ENCODE peak calls at places on chromosomes 3 and 15, in seven cellular contexts. V is HepG2, W is K562, U is H1, O is Panc1, B is SK-N-SH, S is GM12878. L is an unnamed sample.

GRCh38 chr3:153210660-153211059 is 48.6 kb downstream of the RAP2B start:
- DNase-seq in S (no peak), B (no peak), O (no peak), U (no peak), W (no peak), V (no peak), L (no peak)

GRCh38 chr3:72738752-72739520 is 109.3 kb downstream of the SHQ1 start:
- DNase-seq in V (no peak), B (peak), U (peak), S (no peak), O (no peak), W (peak), L (no peak)

GRCh38 chr15:44676676-44677075 is 13.2 kb upstream of the SPG11 start:
- DNase-seq in V (no peak), S (no peak), B (no peak), W (no peak), U (no peak), O (no peak), L (no peak)

GRCh38 chr3:25137606-25138005 is 290.5 kb upstream of the RARB start:
- DNase-seq in W (no peak), B (no peak), S (no peak), V (no peak), U (no peak), O (no peak), L (no peak)

GRCh38 chr15:32657198-32657886 is 15.8 kb downstream of the SCG5 start:
- DNase-seq in U (peak), S (no peak), B (no peak), O (no peak), W (no peak), V (no peak), L (no peak)

GRCh38 chr3:164267031-164267430 is 811.3 kb downstream of the SI start:
- DNase-seq in S (no peak), W (no peak), B (no peak), U (no peak), V (no peak), O (no peak), L (no peak)

GRCh38 chr15:64847876-64848716 is 6.4 kb downstream of the PLEKHO2 start:
- DNase-seq in V (peak), S (no peak), U (no peak), B (no peak), O (no peak), W (no peak), L (no peak)

GRCh38 chr15:80169768-80170357 is 17.1 kb downstream of the FAH start:
- DNase-seq in S (no peak), W (no peak), O (no peak), V (no peak), B (no peak), U (no peak), L (no peak)

GRCh38 chr3:161884830-161885229 is 388.2 kb downstream of the OTOL1 start:
- DNase-seq in V (no peak), W (no peak), B (no peak), U (no peak), O (no peak), S (no peak), L (no peak)

GRCh38 chr15:34610388-34610787 is 26.9 kb upstream of the GOLGA8B start:
- DNase-seq in O (no peak), S (no peak), V (no peak), B (no peak), U (no peak), W (no peak), L (peak)

GRCh38 chr3:53227993-53228885 is 27.6 kb downstream of the TKT start:
- DNase-seq in O (no peak), V (no peak), B (peak), U (no peak), W (no peak), S (no peak), L (no peak)

GRCh38 chr3:116905805-116906204 is 196.2 kb downstream of the TUSC7 start:
- DNase-seq in S (no peak), W (no peak), U (no peak), V (no peak), B (no peak), O (no peak), L (no peak)

DNA sequence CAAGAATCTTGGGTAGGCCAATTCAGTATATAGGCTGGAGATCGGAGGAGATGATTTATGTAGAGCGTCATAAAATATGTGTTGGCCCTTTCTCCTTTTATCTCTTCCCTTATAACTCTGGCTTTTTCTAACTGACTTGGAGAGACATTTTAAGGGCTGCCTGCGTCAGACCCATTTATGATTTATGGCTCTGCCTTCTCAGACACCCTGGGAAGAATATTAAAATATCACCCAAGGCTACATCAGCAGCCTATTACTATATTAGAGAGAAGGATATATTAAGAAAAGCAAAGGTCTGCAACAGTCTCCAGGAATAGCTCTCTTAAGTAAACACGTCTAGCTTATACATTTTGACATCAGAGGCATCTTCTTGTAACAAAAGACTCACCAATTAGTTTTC is 179.4 kb downstream of the SV2B start:
- DNase-seq in U (no peak), V (no peak), B (no peak), O (no peak), S (no peak), W (no peak), L (no peak)
- TF ChIP-seq SIN3A in U (no peak), V (no peak), B (no peak), O (no peak), S (no peak), W (no peak), L (no peak)

GRCh38 chr3:39644176-39644575 is 165.2 kb upstream of the MYRIP start:
- DNase-seq in O (no peak), W (no peak), B (no peak), S (no peak), V (no peak), U (no peak), L (no peak)

GRCh38 chr3:39637807-39638206 is 170.3 kb downstream of the MOBP start:
- DNase-seq in W (peak), S (no peak), V (peak), O (no peak), U (no peak), B (no peak), L (peak)

GRCh38 chr3:39641210-39641718 is 168.1 kb upstream of the MYRIP start:
- DNase-seq in U (no peak), B (no peak), V (no peak), S (no peak), W (no peak), O (no peak), L (no peak)

GRCh38 chr3:39638286-39638685 is 170.8 kb downstream of the MOBP start:
- DNase-seq in S (no peak), V (no peak), B (no peak), O (no peak), U (no peak), W (no peak), L (no peak)

DNA sequence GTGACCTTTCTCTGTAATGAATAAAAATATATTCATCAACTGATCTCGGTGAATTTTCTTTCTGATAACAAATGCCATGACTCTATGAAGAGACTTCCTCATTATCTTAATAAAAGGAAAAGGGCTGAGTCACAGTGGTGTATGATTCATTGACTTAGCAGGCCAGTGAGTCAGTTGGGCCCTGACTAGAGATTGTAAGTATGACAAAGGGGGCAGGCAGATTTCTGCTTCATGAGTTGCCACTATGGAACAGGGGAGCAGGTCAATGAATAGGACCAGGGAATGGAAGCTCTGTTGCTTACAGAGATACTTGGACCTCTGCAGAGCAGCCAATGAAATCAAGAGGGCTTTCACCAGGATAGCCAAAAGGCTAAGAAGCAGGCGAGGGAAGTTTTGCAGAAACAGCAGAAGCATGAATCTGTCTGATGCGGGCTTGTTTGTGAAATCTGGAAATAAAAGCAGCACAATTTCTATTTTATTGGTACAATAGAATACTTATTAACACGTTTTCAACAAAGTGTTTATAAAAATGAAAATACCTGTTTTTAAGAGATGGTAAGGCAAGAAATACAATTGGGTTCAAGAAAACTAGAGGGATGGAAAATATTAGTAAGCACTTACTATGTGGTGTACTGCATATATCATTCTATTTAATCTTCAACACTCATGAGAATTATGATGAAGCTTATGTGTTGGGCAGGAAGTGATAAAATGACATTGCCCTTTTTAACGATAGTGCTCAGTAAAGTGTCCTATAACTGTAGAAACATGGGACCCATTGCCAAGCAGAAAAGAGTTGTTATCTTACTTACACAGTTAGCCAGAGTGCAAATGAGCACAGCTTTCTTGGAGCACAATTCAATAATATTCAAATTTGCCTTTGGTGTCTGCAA is 169.8 kb upstream of the MYRIP start:
- DNase-seq in V (peak), U (no peak), W (peak), S (no peak), B (no peak), O (peak), L (peak)
- TF ChIP-seq SIN3A in V (no peak), U (no peak), W (no peak), S (no peak), B (no peak), O (no peak), L (peak)

GRCh38 chr3:151146071-151146730 is 56.8 kb downstream of the GPR171 start:
- DNase-seq in O (peak), S (peak), W (peak), U (peak), V (peak), B (peak), L (peak)

GRCh38 chr3:151146731-151147091 is 56.3 kb downstream of the GPR171 start:
- DNase-seq in W (no peak), O (no peak), S (no peak), V (no peak), U (no peak), B (peak), L (no peak)

GRCh38 chr3:151147299-151147698 is 55.7 kb downstream of the GPR171 start:
- DNase-seq in U (no peak), W (no peak), B (no peak), O (no peak), S (no peak), V (no peak), L (no peak)

GRCh38 chr3:151144756-151145155 is 58.3 kb downstream of the GPR171 start:
- DNase-seq in U (no peak), S (no peak), V (no peak), O (no peak), B (no peak), W (no peak), L (no peak)

GRCh38 chr3:151145713-151146070 is 57.3 kb downstream of the GPR171 start:
- DNase-seq in O (no peak), S (no peak), W (no peak), B (no peak), V (no peak), U (no peak), L (no peak)
- TF ChIP-seq SIN3A in O (no peak), S (no peak), W (no peak), B (no peak), V (no peak), U (no peak), L (no peak)

GRCh38 chr3:141412087-141412935 is 44.0 kb downstream of the ZBTB38 start:
- DNase-seq in V (peak), O (no peak), W (no peak), U (no peak), B (no peak), S (no peak), L (no peak)

GRCh38 chr3:141412936-141413354 is 44.6 kb downstream of the ZBTB38 start:
- DNase-seq in B (no peak), O (no peak), S (no peak), U (no peak), W (no peak), V (peak), L (no peak)

GRCh38 chr3:141410408-141410807 is 42.1 kb downstream of the ZBTB38 start:
- DNase-seq in B (no peak), O (no peak), V (no peak), W (no peak), U (no peak), S (no peak), L (no peak)

GRCh38 chr3:141413387-141414140 is 45.3 kb downstream of the ZBTB38 start:
- DNase-seq in W (no peak), S (no peak), V (no peak), O (no peak), U (no peak), B (no peak), L (no peak)

GRCh38 chr3:141410861-141411771 is 42.8 kb downstream of the ZBTB38 start:
- DNase-seq in W (no peak), S (no peak), O (no peak), V (no peak), U (no peak), B (no peak), L (no peak)
- TF ChIP-seq SIN3A in W (no peak), S (no peak), O (no peak), V (no peak), U (no peak), B (no peak), L (no peak)

GRCh38 chr15:37880009-37880834 is 54.2 kb upstream of the TMCO5A start:
- DNase-seq in V (peak), S (no peak), B (no peak), U (no peak), O (no peak), W (peak), L (peak)

GRCh38 chr15:37880835-37881153 is 53.6 kb upstream of the TMCO5A start:
- DNase-seq in U (no peak), S (no peak), W (no peak), V (no peak), B (no peak), O (no peak), L (no peak)

GRCh38 chr15:37873336-37873735 is 61.1 kb upstream of the TMCO5A start:
- DNase-seq in U (no peak), B (no peak), O (no peak), V (no peak), W (no peak), S (no peak), L (no peak)

GRCh38 chr15:37877851-37878577 is 56.4 kb upstream of the TMCO5A start:
- DNase-seq in B (no peak), W (no peak), U (no peak), S (no peak), O (no peak), V (no peak), L (peak)

DNA sequence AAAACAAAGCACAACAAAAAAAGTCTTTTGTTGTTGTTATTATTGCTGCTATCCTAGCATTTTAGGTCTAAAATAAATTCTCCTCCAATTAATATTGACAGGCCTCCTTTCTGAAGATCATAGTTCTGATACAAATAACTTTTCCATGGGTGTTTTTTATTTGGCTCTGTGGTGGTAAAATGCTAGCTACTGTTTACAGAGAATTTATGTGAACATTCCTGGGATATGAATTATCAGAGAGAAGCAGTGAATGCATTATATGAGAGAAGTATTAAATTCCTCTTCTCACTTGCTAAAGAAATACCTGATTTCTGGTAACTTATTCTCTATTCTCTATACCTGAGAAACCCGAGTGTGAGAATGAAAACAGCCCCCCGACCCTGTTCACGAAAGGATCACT is 57.5 kb upstream of the TMCO5A start:
- DNase-seq in V (no peak), U (no peak), W (no peak), B (no peak), O (no peak), S (no peak), L (no peak)
- TF ChIP-seq SIN3A in V (no peak), U (no peak), W (no peak), B (no peak), O (no peak), S (no peak), L (no peak)

GRCh38 chr3:147934316-147935188 is 525.4 kb downstream of the ZIC1 start:
- DNase-seq in W (no peak), O (no peak), B (no peak), U (no peak), S (no peak), V (no peak), L (no peak)

GRCh38 chr3:147939425-147940196 is 530.4 kb downstream of the ZIC1 start:
- DNase-seq in W (no peak), U (no peak), S (no peak), B (no peak), O (no peak), V (no peak), L (no peak)

GRCh38 chr3:147940400-147940799 is 531.2 kb downstream of the ZIC1 start:
- DNase-seq in W (no peak), U (no peak), O (no peak), V (no peak), S (no peak), B (no peak), L (no peak)

GRCh38 chr3:147937891-147938290 is 528.7 kb downstream of the ZIC1 start:
- DNase-seq in S (no peak), W (no peak), B (no peak), V (no peak), O (no peak), U (no peak), L (no peak)

GRCh38 chr3:147937341-147937740 is 528.2 kb downstream of the ZIC1 start:
- DNase-seq in O (no peak), B (no peak), W (no peak), S (no peak), V (no peak), U (no peak), L (no peak)
- TF ChIP-seq SIN3A in O (no peak), B (no peak), W (no peak), S (no peak), V (no peak), U (no peak), L (no peak)

GRCh38 chr3:194728986-194729385 is 43.3 kb downstream of the FAM43A start:
- DNase-seq in O (no peak), W (no peak), V (no peak), U (no peak), B (no peak), S (no peak), L (no peak)
- TF ChIP-seq SIN3A in O (no peak), W (no peak), V (no peak), U (no peak), B (no peak), S (no peak), L (no peak)

DNA sequence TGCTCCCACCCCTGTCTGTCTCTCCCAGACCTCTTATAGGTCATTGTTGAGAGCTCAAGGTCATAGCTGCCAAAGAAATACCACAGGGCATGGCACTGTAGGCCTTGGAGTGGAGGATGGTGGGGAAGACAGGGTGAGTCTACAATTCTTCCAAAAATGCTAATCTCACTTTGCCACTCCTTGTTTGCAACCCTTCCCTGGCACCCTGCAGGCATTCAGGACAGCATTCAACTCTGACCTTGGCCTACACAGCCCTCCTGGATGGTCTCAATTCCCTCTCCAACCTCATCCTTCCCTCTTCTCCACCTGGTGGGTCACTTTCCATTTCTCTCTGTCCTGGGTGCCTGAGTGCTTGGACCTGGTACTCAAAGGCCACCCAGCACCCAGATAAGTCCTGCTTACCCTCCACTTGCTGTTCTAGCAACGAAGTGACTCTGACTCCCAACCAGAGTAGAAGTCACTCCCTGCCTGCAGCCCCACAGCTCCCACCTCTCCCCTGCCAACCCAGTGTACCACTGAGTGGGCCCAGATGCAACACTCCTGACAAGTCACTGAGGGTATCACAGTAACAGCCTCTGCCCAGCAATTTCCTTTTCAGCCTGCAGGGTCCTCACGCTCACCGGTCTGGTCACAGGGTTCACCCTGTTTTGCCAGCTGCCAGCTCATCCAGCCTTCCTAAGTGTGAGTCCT is 36.6 kb downstream of the AMOTL2 start:
- DNase-seq in S (no peak), B (no peak), O (no peak), V (no peak), W (no peak), U (no peak), L (no peak)
- TF ChIP-seq SIN3A in S (no peak), B (no peak), O (no peak), V (no peak), W (no peak), U (no peak), L (no peak)

GRCh38 chr3:10561942-10562565 is 56.7 kb upstream of the ATP2B2 start:
- DNase-seq in S (no peak), W (no peak), U (peak), O (no peak), V (no peak), B (no peak), L (no peak)
- TF ChIP-seq SIN3A in S (no peak), W (no peak), U (no peak), O (no peak), V (no peak), B (no peak), L (no peak)

L was measured in HCT116.